ENCODE peak calls at places on chromosomes 3 and 15, in nine cellular contexts. Z is frontal cortex; Q is PC-3; R is mammary epithelial cell; W is T-helper 2 cell; Y is GM13977; N is sigmoid colon; M is HTR-8/SVneo; X is CD8-positive, alpha-beta T cell. T is an unnamed sample.

GRCh38 chr15:72136170-72137051 is 18.2 kb downstream of the SENP8 start:
- DNase-seq in Q (peak), R (no peak), M (no peak), X (no peak), Y (no peak), Z (no peak), N (no peak), W (no peak), T (no peak)

GRCh38 chr3:12440927-12441326 is 43.4 kb upstream of the TSEN2 start:
- DNase-seq in X (no peak), M (no peak), Y (no peak), W (no peak), Q (no peak), N (peak), R (no peak), Z (no peak), T (no peak)

GRCh38 chr3:177905173-177905894 is 630.9 kb upstream of the KCNMB2 start:
- DNase-seq in X (no peak), Y (no peak), W (no peak), Z (no peak), N (no peak), Q (peak), M (no peak), R (peak), T (no peak)

GRCh38 chr3:55481918-55482495 is 5.1 kb downstream of the WNT5A start:
- DNase-seq in Z (no peak), M (no peak), Q (no peak), X (no peak), R (no peak), W (no peak), N (no peak), Y (no peak), T (no peak)

GRCh38 chr3:189100866-189101265 is 70.9 kb upstream of the TPRG1 start:
- DNase-seq in Z (no peak), R (no peak), Y (no peak), M (no peak), Q (no peak), X (no peak), W (no peak), N (no peak), T (no peak)

GRCh38 chr15:100201376-100202280 is 140.1 kb downstream of the ADAMTS17 start:
- DNase-seq in Y (no peak), M (no peak), Z (no peak), N (no peak), Q (no peak), W (no peak), X (peak), R (no peak), T (no peak)

GRCh38 chr3:53113293-53114010 is 16.8 kb downstream of the RFT1 start:
- DNase-seq in X (no peak), Q (no peak), N (peak), W (no peak), Y (no peak), Z (no peak), R (no peak), M (no peak), T (no peak)

GRCh38 chr3:20458994-20459736 is 273.2 kb upstream of the SGO1 start:
- DNase-seq in Z (no peak), W (no peak), Y (no peak), Q (no peak), N (no peak), M (no peak), R (no peak), X (no peak), T (no peak)

GRCh38 chr15:70794596-70795310 is 31.4 kb upstream of the UACA start:
- DNase-seq in M (no peak), Z (no peak), N (no peak), R (no peak), Q (no peak), Y (no peak), X (no peak), W (no peak), T (no peak)

GRCh38 chr15:22873204-22873701 is 34.8 kb downstream of the NIPA2 start:
- DNase-seq in Y (no peak), X (no peak), R (no peak), M (peak), Z (no peak), N (no peak), Q (peak), W (no peak), T (no peak)

T was measured in Karpas-422.